ENCODE peak calls at places on chromosomes 3 and 15, in four cellular contexts. D is uterus; F is NCI-H510A; N is stimulated activated CD4-positive, alpha-beta T cell treated with anti-CD3 and anti-CD28 coated beads, Interleukin-4, amount 100 ng/mL, for 4 hours. Q is an unnamed sample.

GRCh38 chr15:101011582-101011981 is 92.4 kb downstream of the LRRK1 start:
- DNase-seq in D (no peak), F (no peak), N (no peak), Q (no peak)

GRCh38 chr3:65993134-65993900 is 45.4 kb downstream of the MAGI1 start:
- DNase-seq in F (no peak), D (no peak), N (no peak), Q (no peak)

GRCh38 chr3:113712129-113712528 is 15.7 kb upstream of the USF3 start:
- DNase-seq in D (no peak), F (no peak), N (no peak), Q (no peak)

GRCh38 chr15:75178171-75178937 is 23.3 kb upstream of the C15orf39 start:
- DNase-seq in F (no peak), D (peak), N (no peak), Q (no peak)

GRCh38 chr15:42772126-42772525 is 35.2 kb upstream of the CDAN1 start:
- DNase-seq in N (no peak), D (no peak), F (no peak), Q (no peak)

GRCh38 chr15:31488437-31489204 is 162.0 kb downstream of the KLF13 start:
- DNase-seq in N (no peak), D (peak), F (peak), Q (peak)

GRCh38 chr15:74396445-74397238 is 29.2 kb upstream of the CYP11A1 start:
- DNase-seq in N (peak), D (no peak), F (no peak), Q (no peak)

GRCh38 chr3:126781889-126782491 is 78.0 kb downstream of the CHCHD6 start:
- DNase-seq in F (no peak), N (no peak), D (no peak), Q (no peak)

GRCh38 chr3:16140116-16140893 is 34.2 kb upstream of the GALNT15 start:
- DNase-seq in F (no peak), D (peak), N (no peak), Q (no peak)

GRCh38 chr15:91982401-91982800 is 128.9 kb downstream of the SLCO3A1 start:
- DNase-seq in N (no peak), F (no peak), D (no peak), Q (no peak)

GRCh38 chr3:150220041-150220440 is 188.1 kb upstream of the TSC22D2 start:
- DNase-seq in D (no peak), F (no peak), N (no peak), Q (no peak)

GRCh38 chr3:126456211-126456610 is 19.5 kb downstream of the ZXDC start:
- DNase-seq in F (no peak), N (no peak), D (peak), Q (no peak)

GRCh38 chr3:64827391-64827790 is 139.6 kb upstream of the ADAMTS9 start:
- DNase-seq in D (no peak), F (no peak), N (no peak), Q (no peak)

GRCh38 chr15:95522533-95522932 is 808.0 kb upstream of the NR2F2 start:
- DNase-seq in N (no peak), D (no peak), F (no peak), Q (no peak)

GRCh38 chr3:11126653-11127052 is 27.6 kb upstream of the HRH1 start:
- DNase-seq in N (no peak), D (no peak), F (no peak), Q (no peak)

GRCh38 chr3:194322701-194323174 is 28.4 kb downstream of the CPN2 start:
- DNase-seq in N (no peak), F (no peak), D (no peak), Q (no peak)

GRCh38 chr3:169658311-169658931 is 5.1 kb downstream of the MECOM start:
- DNase-seq in D (no peak), F (no peak), N (no peak), Q (no peak)

GRCh38 chr15:19973718-19974117 is 567.9 kb downstream of the GOLGA6L6 start:
- DNase-seq in D (no peak), F (no peak), N (no peak), Q (no peak)

GRCh38 chr3:159760056-159760455 is 228.6 kb upstream of the IL12A start:
- DNase-seq in D (no peak), N (no peak), F (no peak), Q (no peak)

Q was measured in NCI-H748 treated with DMSO at 0.1 percent for 48 hours.